ENCODE peak calls at places on chromosomes 13 and 19, in five cellular contexts. M, P, F, N and C are unnamed samples.
A peak's percentile ranks its signal among the peaks of the same experiment; 100 is the strongest.

GRCh38 chr13:37105251-37105714 is at the start of gene CSNK1A1L:
- DNase-seq in M (no peak), P (no peak), F (no peak), N (no peak), C (no peak)

GRCh38 chr19:15367439-15367838 is 12.1 kb downstream of the AKAP8 start:
- DNase-seq in M (no peak), P (no peak), F (no peak), N (no peak), C (no peak)

GRCh38 chr13:65854431-65854830 is 1375.7 kb downstream of the PCDH9 start:
- DNase-seq in M (no peak), P (no peak), F (no peak), N (no peak), C (no peak)

GRCh38 chr19:21482863-21483276 is 22.5 kb upstream of the ZNF429 start:
- DNase-seq in M (no peak), P (peak; percentile 44), F (peak; percentile 62), N (no peak), C (peak; percentile 82)

GRCh38 chr19:48490980-48491792 is 20.4 kb downstream of the LMTK3 start:
- DNase-seq in M (peak; percentile 32), P (peak; percentile 80), F (no peak), N (no peak), C (peak; percentile 71)

GRCh38 chr13:46961719-46962118 is 64.9 kb upstream of the HTR2A start:
- DNase-seq in M (no peak), P (no peak), F (no peak), N (no peak), C (no peak)

GRCh38 chr13:74200081-74200480 is 65.9 kb upstream of the KLF12 start:
- DNase-seq in M (no peak), P (no peak), F (no peak), N (no peak), C (no peak)

GRCh38 chr19:48896191-48896720 is 2.3 kb downstream of the TULP2 start:
- DNase-seq in M (peak; percentile 76), P (peak; percentile 39), F (peak; percentile 84), N (no peak), C (peak; percentile 55)

GRCh38 chr19:8585894-8586750 is 8.9 kb upstream of the MYO1F start:
- DNase-seq in M (no peak), P (peak; percentile 47), F (peak; percentile 59), N (no peak), C (peak; percentile 65)

GRCh38 chr13:36696410-36696809 is 22.6 kb downstream of the SERTM1 start:
- DNase-seq in M (no peak), P (no peak), F (no peak), N (no peak), C (no peak)

GRCh38 chr13:109611912-109612691 is 174.3 kb downstream of the IRS2 start:
- DNase-seq in M (no peak), P (no peak), F (no peak), N (no peak), C (no peak)